ENCODE peak calls at places on chromosome 13, in seven cellular contexts. B is ovary; P is stimulated activated naive B cell treated with anti-CD40 and anti-IgM and Interleukin-4, amounts not matched to agents 10 μg/mL and 1 μg/mL and 100 μg/mL, for 72 hours; G is fibroblast of gingiva; Q is AG08396; V is cardiac fibroblast; Z is left ventricle myocardium inferior. H is an unnamed sample.

GRCh38 chr13:42893346-42893745 is 98.7 kb downstream of the EPSTI1 start:
- DNase-seq in G (peak; percentile 67), B (no peak), Q (peak; percentile 23), P (no peak), Z (no peak), V (peak; percentile 91), H (peak; percentile 34)

GRCh38 chr13:98475521-98475920 is 101.4 kb downstream of the STK24 start:
- DNase-seq in G (no peak), P (no peak), Q (no peak), Z (no peak), V (no peak), B (no peak), H (peak; percentile 42)

GRCh38 chr13:96993660-96994029 is 631 bp downstream of the OXGR1 start:
- DNase-seq in G (no peak), P (no peak), Q (no peak), Z (no peak), B (no peak), V (no peak), H (no peak)

GRCh38 chr13:72127031-72127430 is 260.0 kb upstream of the DACH1 start:
- DNase-seq in P (no peak), G (no peak), B (no peak), Q (no peak), V (no peak), Z (no peak), H (no peak)

GRCh38 chr13:71797487-71797886 is 69.5 kb downstream of the DACH1 start:
- DNase-seq in B (no peak), P (no peak), G (no peak), Z (no peak), V (no peak), Q (no peak), H (no peak)

GRCh38 chr13:45715351-45715750 is 13.2 kb downstream of the CBY2 start:
- DNase-seq in G (no peak), Q (no peak), V (no peak), Z (no peak), B (no peak), P (no peak), H (no peak)

GRCh38 chr13:113400621-113401451 is 36.9 kb upstream of the GRTP1 start:
- DNase-seq in P (no peak), Z (peak; percentile 80), G (no peak), B (no peak), V (no peak), Q (no peak), H (no peak)

GRCh38 chr13:42478531-42479156 is 95.3 kb upstream of the TNFSF11 start:
- DNase-seq in P (no peak), Z (no peak), Q (no peak), B (no peak), G (peak; percentile 14), V (peak; percentile 59), H (peak; percentile 68)

GRCh38 chr13:42594577-42595571 is 20.9 kb downstream of the TNFSF11 start:
- DNase-seq in V (peak; percentile 97), B (peak; percentile 36), P (peak; percentile 20), Z (no peak), Q (peak; percentile 79), G (peak; percentile 93), H (peak; percentile 92)